ENCODE peak calls at places on chromosomes 6 and 20, in seven cellular contexts. One of them, this sample, is unnamed.
A peak's percentile ranks its signal among the peaks of the same experiment; 100 is the strongest.

GRCh38 chr6:105920071-105920470 is 166.1 kb upstream of the PRDM1 start:
- DNase-seq in SK-N-SH: no peak
- DNase-seq in A549: no peak
- DNase-seq in K562: no peak
- DNase-seq in H1: no peak
- DNase-seq in HepG2: no peak
- DNase-seq in GM12878: no peak
- DNase-seq in this sample: no peak

GRCh38 chr6:7112741-7113313 is 5.1 kb downstream of the RREB1 start:
- DNase-seq in SK-N-SH: peak; percentile 23
- DNase-seq in A549: peak; percentile 36
- DNase-seq in K562: no peak
- DNase-seq in H1: no peak
- DNase-seq in HepG2: peak; percentile 69
- DNase-seq in GM12878: peak; percentile 41
- DNase-seq in this sample: no peak

GRCh38 chr6:6678185-6678671 is 89.7 kb downstream of the LY86 start:
- DNase-seq in SK-N-SH: no peak
- DNase-seq in A549: peak; percentile 74
- DNase-seq in K562: peak; percentile 55
- DNase-seq in H1: no peak
- DNase-seq in HepG2: peak; percentile 39
- DNase-seq in GM12878: no peak
- DNase-seq in this sample: peak; percentile 69

GRCh38 chr6:155190667-155191066 is 73.1 kb upstream of the CLDN20 start:
- DNase-seq in SK-N-SH: no peak
- DNase-seq in A549: no peak
- DNase-seq in K562: no peak
- DNase-seq in H1: no peak
- DNase-seq in HepG2: no peak
- DNase-seq in GM12878: no peak
- DNase-seq in this sample: no peak

GRCh38 chr20:19121463-19121862 is 91.0 kb upstream of the SLC24A3 start:
- DNase-seq in SK-N-SH: no peak
- DNase-seq in A549: no peak
- DNase-seq in K562: no peak
- DNase-seq in H1: no peak
- DNase-seq in HepG2: no peak
- DNase-seq in GM12878: no peak
- DNase-seq in this sample: no peak

GRCh38 chr20:9514072-9514460 is 324 bp upstream of the LAMP5 start:
- DNase-seq in SK-N-SH: peak; percentile 44
- DNase-seq in A549: no peak
- DNase-seq in K562: no peak
- DNase-seq in H1: no peak
- DNase-seq in HepG2: no peak
- DNase-seq in GM12878: no peak
- DNase-seq in this sample: no peak

GRCh38 chr6:159645659-159646058 is 47.4 kb downstream of the SOD2 start:
- DNase-seq in SK-N-SH: no peak
- DNase-seq in A549: no peak
- DNase-seq in K562: no peak
- DNase-seq in H1: no peak
- DNase-seq in HepG2: no peak
- DNase-seq in GM12878: no peak
- DNase-seq in this sample: no peak

GRCh38 chr20:60407938-60408337 is 449.7 kb downstream of the CDH26 start:
- DNase-seq in SK-N-SH: no peak
- DNase-seq in A549: no peak
- DNase-seq in K562: no peak
- DNase-seq in H1: no peak
- DNase-seq in HepG2: no peak
- DNase-seq in GM12878: no peak
- DNase-seq in this sample: no peak

GRCh38 chr6:27178001-27178730 is 69.3 kb upstream of the PRSS16 start:
- DNase-seq in SK-N-SH: peak; percentile 35
- DNase-seq in A549: peak; percentile 92
- DNase-seq in K562: no peak
- DNase-seq in H1: no peak
- DNase-seq in HepG2: peak; percentile 51
- DNase-seq in GM12878: peak; percentile 61
- DNase-seq in this sample: peak; percentile 94

GRCh38 chr6:14117158-14118090 is at the start of gene CD83:
- DNase-seq in SK-N-SH: peak; percentile 99
- DNase-seq in A549: peak; percentile 38
- DNase-seq in K562: peak; percentile 97
- DNase-seq in H1: no peak
- DNase-seq in HepG2: peak; percentile 13
- DNase-seq in GM12878: no peak
- DNase-seq in this sample: peak; percentile 45

GRCh38 chr20:17889226-17889625 is 79.4 kb downstream of the SNX5 start:
- DNase-seq in SK-N-SH: no peak
- DNase-seq in A549: peak; percentile 35
- DNase-seq in K562: no peak
- DNase-seq in H1: no peak
- DNase-seq in HepG2: peak; percentile 73
- DNase-seq in GM12878: no peak
- DNase-seq in this sample: no peak

GRCh38 chr20:50561379-50562078 is 51.3 kb downstream of the PTPN1 start:
- DNase-seq in SK-N-SH: no peak
- DNase-seq in A549: peak; percentile 70
- DNase-seq in K562: no peak
- DNase-seq in H1: no peak
- DNase-seq in HepG2: no peak
- DNase-seq in GM12878: no peak
- DNase-seq in this sample: peak; percentile 99

GRCh38 chr20:1184638-1185315 is at the start of gene TMEM74B:
- DNase-seq in SK-N-SH: peak; percentile 79
- DNase-seq in A549: no peak
- DNase-seq in K562: peak; percentile 68
- DNase-seq in H1: no peak
- DNase-seq in HepG2: no peak
- DNase-seq in GM12878: no peak
- DNase-seq in this sample: no peak

GRCh38 chr6:10310826-10311225 is 104.0 kb downstream of the TFAP2A start:
- DNase-seq in SK-N-SH: no peak
- DNase-seq in A549: no peak
- DNase-seq in K562: no peak
- DNase-seq in H1: no peak
- DNase-seq in HepG2: no peak
- DNase-seq in GM12878: no peak
- DNase-seq in this sample: no peak

GRCh38 chr6:112216699-112217551 is 37.4 kb downstream of the LAMA4 start:
- DNase-seq in SK-N-SH: no peak
- DNase-seq in A549: peak; percentile 30
- DNase-seq in K562: no peak
- DNase-seq in H1: no peak
- DNase-seq in HepG2: no peak
- DNase-seq in GM12878: no peak
- DNase-seq in this sample: peak; percentile 95

GRCh38 chr6:113755449-113756289 is 101.5 kb upstream of the MARCKS start:
- DNase-seq in SK-N-SH: no peak
- DNase-seq in A549: no peak
- DNase-seq in K562: no peak
- DNase-seq in H1: no peak
- DNase-seq in HepG2: no peak
- DNase-seq in GM12878: peak; percentile 64
- DNase-seq in this sample: no peak

GRCh38 chr20:43389231-43389630 is 68.5 kb upstream of the SRSF6 start:
- DNase-seq in SK-N-SH: no peak
- DNase-seq in A549: no peak
- DNase-seq in K562: no peak
- DNase-seq in H1: no peak
- DNase-seq in HepG2: no peak
- DNase-seq in GM12878: no peak
- DNase-seq in this sample: no peak

GRCh38 chr6:1825277-1825676 is 215.6 kb downstream of the FOXC1 start:
- DNase-seq in SK-N-SH: no peak
- DNase-seq in A549: no peak
- DNase-seq in K562: no peak
- DNase-seq in H1: no peak
- DNase-seq in HepG2: no peak
- DNase-seq in GM12878: no peak
- DNase-seq in this sample: no peak

GRCh38 chr6:81552644-81553043 is 199.8 kb downstream of the TENT5A start:
- DNase-seq in SK-N-SH: peak; percentile 3
- DNase-seq in A549: no peak
- DNase-seq in K562: no peak
- DNase-seq in H1: no peak
- DNase-seq in HepG2: no peak
- DNase-seq in GM12878: no peak
- DNase-seq in this sample: no peak

GRCh38 chr6:81557811-81558210 is 194.7 kb downstream of the TENT5A start:
- DNase-seq in SK-N-SH: no peak
- DNase-seq in A549: no peak
- DNase-seq in K562: no peak
- DNase-seq in H1: no peak
- DNase-seq in HepG2: no peak
- DNase-seq in GM12878: no peak
- DNase-seq in this sample: no peak

DNA sequence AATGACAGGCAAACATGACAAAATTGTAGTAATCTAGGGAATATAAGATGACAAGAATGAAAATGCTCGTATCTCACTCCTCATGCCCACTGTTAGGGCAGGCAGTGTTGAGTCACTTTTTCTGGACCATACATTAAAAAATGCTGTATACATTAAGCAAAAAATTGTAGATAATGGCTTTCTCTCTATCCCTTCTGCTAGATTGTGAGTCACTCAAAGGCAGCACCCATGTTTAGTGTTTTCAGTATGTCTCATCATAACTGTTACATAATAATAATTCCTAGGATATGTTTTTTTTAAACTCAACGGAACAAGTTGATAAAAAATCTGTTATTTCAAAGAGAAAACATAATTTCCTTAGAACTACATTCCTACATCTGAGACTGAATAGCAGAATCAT is 199.2 kb downstream of the TENT5A start:
- DNase-seq in SK-N-SH: no peak
- DNase-seq in A549: no peak
- DNase-seq in K562: no peak
- DNase-seq in H1: no peak
- DNase-seq in HepG2: no peak
- DNase-seq in GM12878: no peak
- DNase-seq in this sample: peak; percentile 64
- TF ChIP-seq RFX5 in SK-N-SH: no peak
- TF ChIP-seq RFX5 in A549: no peak
- TF ChIP-seq RFX5 in K562: no peak
- TF ChIP-seq RFX5 in H1: no peak
- TF ChIP-seq RFX5 in HepG2: no peak
- TF ChIP-seq RFX5 in GM12878: no peak
- TF ChIP-seq RFX5 in this sample: no peak

GRCh38 chr20:37128803-37129202 is 33.0 kb upstream of the RBL1 start:
- DNase-seq in SK-N-SH: no peak
- DNase-seq in A549: no peak
- DNase-seq in K562: no peak
- DNase-seq in H1: no peak
- DNase-seq in HepG2: no peak
- DNase-seq in GM12878: no peak
- DNase-seq in this sample: no peak

GRCh38 chr20:37133952-37134351 is 38.2 kb upstream of the RBL1 start:
- DNase-seq in SK-N-SH: peak; percentile 25
- DNase-seq in A549: no peak
- DNase-seq in K562: no peak
- DNase-seq in H1: no peak
- DNase-seq in HepG2: no peak
- DNase-seq in GM12878: no peak
- DNase-seq in this sample: no peak

DNA sequence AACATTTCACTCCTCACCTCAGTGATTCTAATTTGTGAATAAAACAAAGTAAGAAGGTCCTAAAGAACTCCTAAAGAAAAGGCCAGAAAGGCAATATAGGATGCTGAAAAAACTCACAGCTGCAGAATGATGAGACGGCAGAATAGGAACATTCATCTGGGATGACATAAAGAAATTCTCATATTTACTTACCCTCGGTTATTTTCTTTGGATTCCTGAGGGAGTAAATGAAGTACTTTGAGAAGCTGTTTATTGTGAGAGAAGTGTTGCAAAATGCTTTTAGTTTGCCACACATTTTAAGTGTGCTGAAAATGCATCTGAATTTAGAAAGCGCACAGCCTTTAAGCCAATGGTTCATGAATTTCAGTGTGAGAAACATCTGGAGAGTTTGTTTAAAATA is 35.7 kb upstream of the RBL1 start:
- DNase-seq in SK-N-SH: no peak
- DNase-seq in A549: no peak
- DNase-seq in K562: no peak
- DNase-seq in H1: no peak
- DNase-seq in HepG2: no peak
- DNase-seq in GM12878: no peak
- DNase-seq in this sample: no peak
- TF ChIP-seq RFX5 in SK-N-SH: no peak
- TF ChIP-seq RFX5 in A549: no peak
- TF ChIP-seq RFX5 in K562: no peak
- TF ChIP-seq RFX5 in H1: no peak
- TF ChIP-seq RFX5 in HepG2: no peak
- TF ChIP-seq RFX5 in GM12878: no peak
- TF ChIP-seq RFX5 in this sample: no peak

GRCh38 chr6:160667854-160668481 is 3.9 kb upstream of the LPA start:
- DNase-seq in SK-N-SH: peak; percentile 26
- DNase-seq in A549: peak; percentile 53
- DNase-seq in K562: peak; percentile 72
- DNase-seq in H1: peak; percentile 23
- DNase-seq in HepG2: peak; percentile 50
- DNase-seq in GM12878: peak; percentile 1
- DNase-seq in this sample: no peak
- TF ChIP-seq RFX5 in SK-N-SH: no peak
- TF ChIP-seq RFX5 in A549: no peak
- TF ChIP-seq RFX5 in K562: no peak
- TF ChIP-seq RFX5 in H1: no peak
- TF ChIP-seq RFX5 in HepG2: no peak
- TF ChIP-seq RFX5 in GM12878: no peak
- TF ChIP-seq RFX5 in this sample: no peak

GRCh38 chr20:49278817-49279676 is 1.2 kb upstream of the ZNFX1 start:
- DNase-seq in SK-N-SH: no peak
- DNase-seq in A549: peak; percentile 54
- DNase-seq in K562: peak; percentile 46
- DNase-seq in H1: no peak
- DNase-seq in HepG2: peak; percentile 52
- DNase-seq in GM12878: no peak
- DNase-seq in this sample: no peak
- TF ChIP-seq RFX5 in SK-N-SH: no peak
- TF ChIP-seq RFX5 in A549: no peak
- TF ChIP-seq RFX5 in K562: no peak
- TF ChIP-seq RFX5 in H1: no peak
- TF ChIP-seq RFX5 in HepG2: no peak
- TF ChIP-seq RFX5 in GM12878: no peak
- TF ChIP-seq RFX5 in this sample: no peak